ENCODE peak calls at places on chromosomes 16 and 17, in six cellular contexts. E, J, Z, A, D and X are unnamed samples.

GRCh38 chr16:86303787-86304685 is 206.3 kb upstream of the FOXF1 start:
- DNase-seq in E (no peak), J (no peak), Z (no peak), A (no peak), D (no peak), X (no peak)

GRCh38 chr17:5832886-5833285 is 237.3 kb upstream of the WSCD1 start:
- DNase-seq in E (peak), J (no peak), Z (peak), A (peak), D (peak), X (peak)

GRCh38 chr16:74825941-74826340 is 51.3 kb upstream of the FA2H start:
- DNase-seq in E (no peak), J (no peak), Z (no peak), A (no peak), D (no peak), X (no peak)

GRCh38 chr17:40582328-40582901 is 17.1 kb upstream of the CCR7 start:
- DNase-seq in E (no peak), J (peak), Z (no peak), A (no peak), D (no peak), X (no peak)

GRCh38 chr16:28910046-28911031 is 14.7 kb downstream of the RABEP2 start:
- DNase-seq in E (no peak), J (no peak), Z (peak), A (no peak), D (peak), X (no peak)

GRCh38 chr17:49633250-49633649 is 44.6 kb downstream of the SPOP start:
- DNase-seq in E (no peak), J (no peak), Z (no peak), A (no peak), D (no peak), X (no peak)

GRCh38 chr16:56349086-56349415 is 76.3 kb downstream of the AMFR start:
- DNase-seq in E (no peak), J (no peak), Z (no peak), A (no peak), D (no peak), X (no peak)

GRCh38 chr17:56347646-56348045 is 194.4 kb downstream of the ANKFN1 start:
- DNase-seq in E (no peak), J (no peak), Z (no peak), A (no peak), D (no peak), X (no peak)

GRCh38 chr16:81779540-81780320 is 639 bp downstream of the PLCG2 start:
- DNase-seq in E (no peak), J (no peak), Z (no peak), A (no peak), D (no peak), X (no peak)

GRCh38 chr16:85583491-85584181 is 29.5 kb upstream of the GSE1 start:
- DNase-seq in E (peak), J (no peak), Z (no peak), A (peak), D (no peak), X (peak)

GRCh38 chr16:57264950-57265371 is 19.5 kb downstream of the PLLP start:
- DNase-seq in E (no peak), J (no peak), Z (no peak), A (no peak), D (no peak), X (no peak)

GRCh38 chr17:21376585-21376834 is 353 bp downstream of the KCNJ12 start:
- DNase-seq in E (no peak), J (no peak), Z (no peak), A (no peak), D (no peak), X (no peak)

GRCh38 chr17:5883775-5884665 is 186.2 kb upstream of the WSCD1 start:
- DNase-seq in E (peak), J (no peak), Z (peak), A (no peak), D (no peak), X (no peak)

GRCh38 chr16:81480856-81481821 is 36.5 kb downstream of the CMIP start:
- DNase-seq in E (no peak), J (no peak), Z (no peak), A (peak), D (no peak), X (no peak)

GRCh38 chr17:50905460-50905803 is 39.3 kb upstream of the TOB1 start:
- DNase-seq in E (peak), J (no peak), Z (peak), A (no peak), D (no peak), X (no peak)

GRCh38 chr17:15918661-15919259 is 26.2 kb upstream of the ADORA2B start:
- DNase-seq in E (no peak), J (no peak), Z (no peak), A (no peak), D (no peak), X (no peak)

GRCh38 chr17:59372138-59372751 is 40.8 kb downstream of the YPEL2 start:
- DNase-seq in E (no peak), J (no peak), Z (no peak), A (peak), D (no peak), X (peak)

GRCh38 chr17:48429156-48429555 is 858 bp downstream of the SKAP1 start:
- DNase-seq in E (no peak), J (peak), Z (peak), A (no peak), D (no peak), X (no peak)

GRCh38 chr16:30533146-30533522 is 1.5 kb downstream of the ZNF747 start:
- DNase-seq in E (peak), J (no peak), Z (no peak), A (no peak), D (no peak), X (no peak)

GRCh38 chr16:16973726-16974125 is 497.0 kb downstream of the XYLT1 start:
- DNase-seq in E (no peak), J (no peak), Z (peak), A (no peak), D (no peak), X (no peak)

GRCh38 chr17:76929572-76929971 is 61.4 kb downstream of the MGAT5B start:
- DNase-seq in E (no peak), J (no peak), Z (no peak), A (no peak), D (no peak), X (no peak)

GRCh38 chr16:183005-183404 is 2.7 kb downstream of the HBQ1 start:
- DNase-seq in E (no peak), J (no peak), Z (no peak), A (no peak), D (no peak), X (no peak)

GRCh38 chr16:87809150-87809902 is 43.5 kb upstream of the KLHDC4 start:
- DNase-seq in E (no peak), J (no peak), Z (no peak), A (no peak), D (no peak), X (no peak)

GRCh38 chr16:19776147-19776546 is 58.1 kb downstream of the IQCK start:
- DNase-seq in E (no peak), J (no peak), Z (no peak), A (no peak), D (no peak), X (no peak)

GRCh38 chr16:85803570-85803969 is 4.1 kb downstream of the COX4I1 start:
- DNase-seq in E (no peak), J (no peak), Z (no peak), A (no peak), D (no peak), X (no peak)

GRCh38 chr17:74771319-74771914 is 4.7 kb downstream of the NAT9 start:
- DNase-seq in E (no peak), J (no peak), Z (no peak), A (no peak), D (no peak), X (no peak)

GRCh38 chr17:54085020-54085419 is 262.3 kb downstream of the KIF2B start:
- DNase-seq in E (no peak), J (no peak), Z (no peak), A (no peak), D (no peak), X (no peak)

GRCh38 chr17:61556224-61557188 is 34.5 kb downstream of the NACA2 start:
- DNase-seq in E (no peak), J (no peak), Z (no peak), A (no peak), D (no peak), X (no peak)

GRCh38 chr16:7513429-7513828 is 180.8 kb downstream of the RBFOX1 start:
- DNase-seq in E (peak), J (no peak), Z (peak), A (no peak), D (no peak), X (no peak)

GRCh38 chr16:58499615-58500328 is at the start of gene NDRG4:
- DNase-seq in E (peak), J (peak), Z (peak), A (peak), D (peak), X (peak)

GRCh38 chr16:69131749-69132423 is 502 bp downstream of the CHTF8 start:
- DNase-seq in E (peak), J (peak), Z (peak), A (peak), D (peak), X (peak)

GRCh38 chr17:6305613-6306360 is 129.1 kb downstream of the AIPL1 start:
- DNase-seq in E (no peak), J (no peak), Z (no peak), A (no peak), D (no peak), X (no peak)

GRCh38 chr16:13829712-13830304 is 90.1 kb upstream of the ERCC4 start:
- DNase-seq in E (no peak), J (no peak), Z (no peak), A (no peak), D (no peak), X (no peak)

GRCh38 chr17:40559016-40559853 is 6.0 kb downstream of the CCR7 start:
- DNase-seq in E (no peak), J (no peak), Z (no peak), A (no peak), D (no peak), X (no peak)

GRCh38 chr16:78147846-78148535 is 48.5 kb downstream of the WWOX start:
- DNase-seq in E (no peak), J (no peak), Z (no peak), A (no peak), D (no peak), X (no peak)

GRCh38 chr16:17273142-17273561 is 197.6 kb downstream of the XYLT1 start:
- DNase-seq in E (no peak), J (no peak), Z (peak), A (peak), D (peak), X (peak)

GRCh38 chr17:80477647-80478478 is 1.5 kb upstream of the NPTX1 start:
- DNase-seq in E (peak), J (no peak), Z (peak), A (peak), D (no peak), X (no peak)

GRCh38 chr17:40577611-40578065 is 12.4 kb upstream of the CCR7 start:
- DNase-seq in E (no peak), J (no peak), Z (no peak), A (no peak), D (no peak), X (no peak)

GRCh38 chr17:83195330-83196087 is 116.1 kb downstream of the METRNL start:
- DNase-seq in E (no peak), J (no peak), Z (no peak), A (peak), D (no peak), X (no peak)

GRCh38 chr16:1144476-1145382 is 8.2 kb upstream of the CACNA1H start:
- DNase-seq in E (no peak), J (no peak), Z (no peak), A (no peak), D (no peak), X (no peak)